ENCODE peak calls at places on chromosome 2, in ten cellular contexts. One of them, this sample, is unnamed.

GRCh38 chr2:218041302-218042165 is 27.5 kb upstream of the RUFY4 start:
- DNase-seq in pancreas: no peak
- DNase-seq in A549: no peak
- DNase-seq in GM23338: no peak
- DNase-seq in adrenal gland: no peak
- DNase-seq in fibroblast of lung: no peak
- DNase-seq in hepatocyte: no peak
- DNase-seq in CD4-positive, CD25-positive, alpha-beta regulatory T cell: no peak
- DNase-seq in naive thymus-derived CD4-positive, alpha-beta T cell: no peak
- DNase-seq in BE2C: no peak
- DNase-seq in this sample: no peak

GRCh38 chr2:126649101-126649500 is 6.9 kb upstream of the GYPC start:
- DNase-seq in fibroblast of lung: no peak
- DNase-seq in adrenal gland: no peak
- DNase-seq in hepatocyte: no peak
- DNase-seq in BE2C: no peak
- DNase-seq in A549: no peak
- DNase-seq in naive thymus-derived CD4-positive, alpha-beta T cell: no peak
- DNase-seq in CD4-positive, CD25-positive, alpha-beta regulatory T cell: no peak
- DNase-seq in GM23338: no peak
- DNase-seq in pancreas: no peak
- DNase-seq in this sample: no peak

GRCh38 chr2:118748245-118748885 is 99.1 kb downstream of the EN1 start:
- DNase-seq in GM23338: no peak
- DNase-seq in CD4-positive, CD25-positive, alpha-beta regulatory T cell: no peak
- DNase-seq in pancreas: no peak
- DNase-seq in hepatocyte: no peak
- DNase-seq in BE2C: no peak
- DNase-seq in A549: no peak
- DNase-seq in fibroblast of lung: peak; percentile 50
- DNase-seq in naive thymus-derived CD4-positive, alpha-beta T cell: no peak
- DNase-seq in adrenal gland: no peak
- DNase-seq in this sample: no peak

GRCh38 chr2:149692837-149693518 is 105.4 kb upstream of the MMADHC start:
- DNase-seq in CD4-positive, CD25-positive, alpha-beta regulatory T cell: no peak
- DNase-seq in A549: no peak
- DNase-seq in GM23338: no peak
- DNase-seq in BE2C: no peak
- DNase-seq in naive thymus-derived CD4-positive, alpha-beta T cell: no peak
- DNase-seq in pancreas: no peak
- DNase-seq in adrenal gland: no peak
- DNase-seq in fibroblast of lung: peak; percentile 8
- DNase-seq in hepatocyte: peak; percentile 19
- DNase-seq in this sample: no peak

GRCh38 chr2:239499989-239500914 is 99.4 kb upstream of the HDAC4 start:
- DNase-seq in hepatocyte: no peak
- DNase-seq in BE2C: no peak
- DNase-seq in adrenal gland: no peak
- DNase-seq in naive thymus-derived CD4-positive, alpha-beta T cell: no peak
- DNase-seq in CD4-positive, CD25-positive, alpha-beta regulatory T cell: no peak
- DNase-seq in fibroblast of lung: peak; percentile 4
- DNase-seq in GM23338: no peak
- DNase-seq in A549: no peak
- DNase-seq in pancreas: no peak
- DNase-seq in this sample: no peak

GRCh38 chr2:29228276-29228675 is 113.1 kb downstream of the CLIP4 start:
- DNase-seq in hepatocyte: no peak
- DNase-seq in BE2C: peak; percentile 88
- DNase-seq in A549: no peak
- DNase-seq in fibroblast of lung: no peak
- DNase-seq in pancreas: peak; percentile 42
- DNase-seq in naive thymus-derived CD4-positive, alpha-beta T cell: no peak
- DNase-seq in GM23338: no peak
- DNase-seq in CD4-positive, CD25-positive, alpha-beta regulatory T cell: no peak
- DNase-seq in adrenal gland: no peak
- DNase-seq in this sample: no peak

GRCh38 chr2:67880291-67880761 is 182.5 kb downstream of the C1D start:
- DNase-seq in pancreas: peak; percentile 57
- DNase-seq in CD4-positive, CD25-positive, alpha-beta regulatory T cell: no peak
- DNase-seq in fibroblast of lung: no peak
- DNase-seq in adrenal gland: no peak
- DNase-seq in BE2C: peak; percentile 39
- DNase-seq in GM23338: no peak
- DNase-seq in A549: no peak
- DNase-seq in naive thymus-derived CD4-positive, alpha-beta T cell: no peak
- DNase-seq in hepatocyte: no peak
- DNase-seq in this sample: no peak

GRCh38 chr2:237171396-237171795 is 85.7 kb downstream of the COPS8 start:
- DNase-seq in GM23338: peak; percentile 18
- DNase-seq in fibroblast of lung: peak; percentile 98
- DNase-seq in CD4-positive, CD25-positive, alpha-beta regulatory T cell: no peak
- DNase-seq in BE2C: no peak
- DNase-seq in adrenal gland: peak; percentile 55
- DNase-seq in naive thymus-derived CD4-positive, alpha-beta T cell: no peak
- DNase-seq in A549: peak; percentile 36
- DNase-seq in pancreas: no peak
- DNase-seq in hepatocyte: peak; percentile 68
- DNase-seq in this sample: no peak

GRCh38 chr2:127134235-127134634 is 27.3 kb upstream of the BIN1 start:
- DNase-seq in pancreas: no peak
- DNase-seq in naive thymus-derived CD4-positive, alpha-beta T cell: no peak
- DNase-seq in hepatocyte: no peak
- DNase-seq in BE2C: no peak
- DNase-seq in GM23338: no peak
- DNase-seq in adrenal gland: no peak
- DNase-seq in CD4-positive, CD25-positive, alpha-beta regulatory T cell: no peak
- DNase-seq in fibroblast of lung: no peak
- DNase-seq in A549: no peak
- DNase-seq in this sample: no peak

GRCh38 chr2:217113496-217113895 is 253.6 kb upstream of the TNP1 start:
- DNase-seq in pancreas: no peak
- DNase-seq in BE2C: peak; percentile 18
- DNase-seq in CD4-positive, CD25-positive, alpha-beta regulatory T cell: no peak
- DNase-seq in GM23338: no peak
- DNase-seq in naive thymus-derived CD4-positive, alpha-beta T cell: no peak
- DNase-seq in fibroblast of lung: no peak
- DNase-seq in adrenal gland: no peak
- DNase-seq in A549: no peak
- DNase-seq in hepatocyte: no peak
- DNase-seq in this sample: no peak

GRCh38 chr2:149169653-149170052 is 131.2 kb downstream of the LYPD6B start:
- DNase-seq in adrenal gland: no peak
- DNase-seq in fibroblast of lung: no peak
- DNase-seq in GM23338: no peak
- DNase-seq in pancreas: no peak
- DNase-seq in A549: no peak
- DNase-seq in hepatocyte: peak; percentile 78
- DNase-seq in naive thymus-derived CD4-positive, alpha-beta T cell: no peak
- DNase-seq in CD4-positive, CD25-positive, alpha-beta regulatory T cell: no peak
- DNase-seq in BE2C: no peak
- DNase-seq in this sample: no peak

GRCh38 chr2:15560404-15560987 is 638 bp downstream of the NBAS start:
- DNase-seq in fibroblast of lung: peak; percentile 27
- DNase-seq in adrenal gland: peak; percentile 47
- DNase-seq in hepatocyte: peak; percentile 61
- DNase-seq in naive thymus-derived CD4-positive, alpha-beta T cell: no peak
- DNase-seq in CD4-positive, CD25-positive, alpha-beta regulatory T cell: no peak
- DNase-seq in A549: peak; percentile 44
- DNase-seq in BE2C: peak; percentile 38
- DNase-seq in pancreas: peak; percentile 58
- DNase-seq in GM23338: peak; percentile 53
- DNase-seq in this sample: no peak
- H3K4me3 ChIP-seq in fibroblast of lung: peak overlapping the region; percentile 94
- H3K4me3 ChIP-seq in adrenal gland: peak overlapping the region; percentile 19
- H3K4me3 ChIP-seq in hepatocyte: peak overlapping the region; percentile 75
- H3K4me3 ChIP-seq in naive thymus-derived CD4-positive, alpha-beta T cell: peak overlapping the region; percentile 61
- H3K4me3 ChIP-seq in CD4-positive, CD25-positive, alpha-beta regulatory T cell: peak overlapping the region; percentile 95
- H3K4me3 ChIP-seq in A549: peak overlapping the region; percentile 64
- H3K4me3 ChIP-seq in BE2C: peak overlapping the region; percentile 87
- H3K4me3 ChIP-seq in pancreas: peak overlapping the region; percentile 82
- H3K4me3 ChIP-seq in GM23338: peak overlapping the region; percentile 87
- H3K4me3 ChIP-seq in this sample: peak overlapping the region; percentile 97

GRCh38 chr2:11458753-11459152 is 7.2 kb downstream of the E2F6 start:
- DNase-seq in BE2C: no peak
- DNase-seq in naive thymus-derived CD4-positive, alpha-beta T cell: no peak
- DNase-seq in hepatocyte: no peak
- DNase-seq in CD4-positive, CD25-positive, alpha-beta regulatory T cell: no peak
- DNase-seq in adrenal gland: no peak
- DNase-seq in GM23338: no peak
- DNase-seq in pancreas: no peak
- DNase-seq in A549: no peak
- DNase-seq in fibroblast of lung: no peak
- DNase-seq in this sample: no peak

GRCh38 chr2:11457935-11458334 is 8.0 kb downstream of the E2F6 start:
- DNase-seq in naive thymus-derived CD4-positive, alpha-beta T cell: no peak
- DNase-seq in GM23338: no peak
- DNase-seq in hepatocyte: peak; percentile 21
- DNase-seq in A549: no peak
- DNase-seq in CD4-positive, CD25-positive, alpha-beta regulatory T cell: no peak
- DNase-seq in adrenal gland: no peak
- DNase-seq in BE2C: no peak
- DNase-seq in fibroblast of lung: no peak
- DNase-seq in pancreas: no peak
- DNase-seq in this sample: no peak

GRCh38 chr2:11454824-11455223 is 11.1 kb downstream of the E2F6 start:
- DNase-seq in hepatocyte: no peak
- DNase-seq in GM23338: no peak
- DNase-seq in adrenal gland: no peak
- DNase-seq in naive thymus-derived CD4-positive, alpha-beta T cell: no peak
- DNase-seq in A549: no peak
- DNase-seq in fibroblast of lung: no peak
- DNase-seq in pancreas: no peak
- DNase-seq in CD4-positive, CD25-positive, alpha-beta regulatory T cell: no peak
- DNase-seq in BE2C: no peak
- DNase-seq in this sample: no peak

GRCh38 chr2:11456251-11456650 is 9.7 kb downstream of the E2F6 start:
- DNase-seq in hepatocyte: no peak
- DNase-seq in CD4-positive, CD25-positive, alpha-beta regulatory T cell: no peak
- DNase-seq in A549: no peak
- DNase-seq in GM23338: no peak
- DNase-seq in naive thymus-derived CD4-positive, alpha-beta T cell: no peak
- DNase-seq in pancreas: no peak
- DNase-seq in fibroblast of lung: no peak
- DNase-seq in BE2C: no peak
- DNase-seq in adrenal gland: no peak
- DNase-seq in this sample: no peak

GRCh38 chr2:11459816-11460215 is 6.1 kb downstream of the E2F6 start:
- DNase-seq in GM23338: no peak
- DNase-seq in A549: no peak
- DNase-seq in CD4-positive, CD25-positive, alpha-beta regulatory T cell: no peak
- DNase-seq in BE2C: no peak
- DNase-seq in pancreas: no peak
- DNase-seq in fibroblast of lung: no peak
- DNase-seq in naive thymus-derived CD4-positive, alpha-beta T cell: no peak
- DNase-seq in hepatocyte: no peak
- DNase-seq in adrenal gland: no peak
- DNase-seq in this sample: no peak
- H3K4me1 ChIP-seq in GM23338: no peaks in the 10 kb centered on the region
- H3K4me1 ChIP-seq in A549: peaks cover 29% of the 10 kb centered on the region
- H3K4me1 ChIP-seq in CD4-positive, CD25-positive, alpha-beta regulatory T cell: peaks cover 6% of the 10 kb centered on the region
- H3K4me1 ChIP-seq in BE2C: no peaks in the 10 kb centered on the region
- H3K4me1 ChIP-seq in pancreas: peaks cover 14% of the 10 kb centered on the region
- H3K4me1 ChIP-seq in fibroblast of lung: no peaks in the 10 kb centered on the region
- H3K4me1 ChIP-seq in naive thymus-derived CD4-positive, alpha-beta T cell: no peaks in the 10 kb centered on the region
- H3K4me1 ChIP-seq in hepatocyte: peaks cover 8% of the 10 kb centered on the region
- H3K4me1 ChIP-seq in adrenal gland: peaks cover 52% of the 10 kb centered on the region
- H3K4me1 ChIP-seq in this sample: peaks cover 3% of the 10 kb centered on the region

GRCh38 chr2:233355916-233356315 is 1.6 kb downstream of the DGKD start:
- DNase-seq in fibroblast of lung: no peak
- DNase-seq in hepatocyte: no peak
- DNase-seq in CD4-positive, CD25-positive, alpha-beta regulatory T cell: no peak
- DNase-seq in naive thymus-derived CD4-positive, alpha-beta T cell: no peak
- DNase-seq in A549: no peak
- DNase-seq in pancreas: no peak
- DNase-seq in BE2C: no peak
- DNase-seq in adrenal gland: no peak
- DNase-seq in GM23338: no peak
- DNase-seq in this sample: no peak
- H3K4me3 ChIP-seq in fibroblast of lung: no peak overlapping the region
- H3K4me3 ChIP-seq in hepatocyte: no peak overlapping the region
- H3K4me3 ChIP-seq in CD4-positive, CD25-positive, alpha-beta regulatory T cell: peak overlapping the region; percentile 80
- H3K4me3 ChIP-seq in naive thymus-derived CD4-positive, alpha-beta T cell: peak overlapping the region; percentile 44
- H3K4me3 ChIP-seq in A549: peak overlapping the region; percentile 74
- H3K4me3 ChIP-seq in pancreas: no peak overlapping the region
- H3K4me3 ChIP-seq in BE2C: peak overlapping the region; percentile 89
- H3K4me3 ChIP-seq in adrenal gland: no peak overlapping the region
- H3K4me3 ChIP-seq in GM23338: peak overlapping the region; percentile 85
- H3K4me3 ChIP-seq in this sample: no peak overlapping the region

GRCh38 chr2:152407806-152408205 is 72.8 kb downstream of the FMNL2 start:
- DNase-seq in GM23338: no peak
- DNase-seq in naive thymus-derived CD4-positive, alpha-beta T cell: no peak
- DNase-seq in adrenal gland: no peak
- DNase-seq in BE2C: no peak
- DNase-seq in CD4-positive, CD25-positive, alpha-beta regulatory T cell: no peak
- DNase-seq in A549: no peak
- DNase-seq in fibroblast of lung: no peak
- DNase-seq in pancreas: no peak
- DNase-seq in hepatocyte: no peak
- DNase-seq in this sample: no peak

GRCh38 chr2:152408260-152408659 is 73.3 kb downstream of the FMNL2 start:
- DNase-seq in CD4-positive, CD25-positive, alpha-beta regulatory T cell: no peak
- DNase-seq in A549: no peak
- DNase-seq in BE2C: no peak
- DNase-seq in fibroblast of lung: no peak
- DNase-seq in pancreas: no peak
- DNase-seq in GM23338: no peak
- DNase-seq in adrenal gland: no peak
- DNase-seq in hepatocyte: no peak
- DNase-seq in naive thymus-derived CD4-positive, alpha-beta T cell: no peak
- DNase-seq in this sample: no peak

GRCh38 chr2:152406119-152406835 is 71.3 kb downstream of the FMNL2 start:
- DNase-seq in pancreas: no peak
- DNase-seq in BE2C: no peak
- DNase-seq in A549: no peak
- DNase-seq in GM23338: no peak
- DNase-seq in naive thymus-derived CD4-positive, alpha-beta T cell: no peak
- DNase-seq in fibroblast of lung: no peak
- DNase-seq in adrenal gland: no peak
- DNase-seq in CD4-positive, CD25-positive, alpha-beta regulatory T cell: no peak
- DNase-seq in hepatocyte: no peak
- DNase-seq in this sample: no peak

GRCh38 chr2:152406836-152407161 is 71.8 kb downstream of the FMNL2 start:
- DNase-seq in pancreas: no peak
- DNase-seq in CD4-positive, CD25-positive, alpha-beta regulatory T cell: no peak
- DNase-seq in fibroblast of lung: no peak
- DNase-seq in adrenal gland: no peak
- DNase-seq in BE2C: no peak
- DNase-seq in naive thymus-derived CD4-positive, alpha-beta T cell: no peak
- DNase-seq in hepatocyte: no peak
- DNase-seq in GM23338: no peak
- DNase-seq in A549: no peak
- DNase-seq in this sample: no peak

DNA sequence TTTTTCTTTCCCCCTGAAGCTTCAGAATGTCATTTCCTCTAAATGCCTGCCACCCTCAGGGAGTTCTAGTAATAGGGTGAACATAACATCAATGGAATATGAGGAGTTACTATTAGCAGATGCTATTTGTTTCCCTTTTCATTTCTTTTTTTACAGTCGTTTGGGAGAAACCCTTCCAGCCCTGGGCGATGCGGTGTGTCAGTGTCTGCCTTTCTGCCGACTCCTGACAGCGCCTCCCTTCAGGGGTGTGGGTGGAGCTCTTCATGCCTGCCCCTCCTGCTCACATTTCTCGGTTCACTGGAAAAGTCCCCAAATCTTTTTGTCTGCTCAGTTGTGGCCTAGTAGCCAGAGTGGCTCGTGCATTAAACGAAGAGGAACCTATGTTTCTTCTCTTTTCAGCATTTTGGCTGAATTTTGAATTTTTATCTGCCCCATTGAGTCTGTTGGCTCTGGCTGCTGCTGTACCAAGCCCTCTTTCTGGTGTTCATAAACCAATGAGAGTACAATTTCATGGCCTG is 72.3 kb downstream of the FMNL2 start:
- DNase-seq in GM23338: peak; percentile 77
- DNase-seq in naive thymus-derived CD4-positive, alpha-beta T cell: no peak
- DNase-seq in A549: peak; percentile 65
- DNase-seq in CD4-positive, CD25-positive, alpha-beta regulatory T cell: no peak
- DNase-seq in adrenal gland: peak; percentile 65
- DNase-seq in hepatocyte: peak; percentile 70
- DNase-seq in BE2C: peak; percentile 27
- DNase-seq in pancreas: no peak
- DNase-seq in fibroblast of lung: peak; percentile 35
- DNase-seq in this sample: no peak
- H3K4me1 ChIP-seq in GM23338: peaks cover 61% of the 10 kb centered on the region
- H3K4me1 ChIP-seq in naive thymus-derived CD4-positive, alpha-beta T cell: no peaks in the 10 kb centered on the region
- H3K4me1 ChIP-seq in A549: peaks cover 85% of the 10 kb centered on the region
- H3K4me1 ChIP-seq in CD4-positive, CD25-positive, alpha-beta regulatory T cell: no peaks in the 10 kb centered on the region
- H3K4me1 ChIP-seq in adrenal gland: peaks cover 71% of the 10 kb centered on the region
- H3K4me1 ChIP-seq in hepatocyte: peaks cover 20% of the 10 kb centered on the region
- H3K4me1 ChIP-seq in BE2C: no peaks in the 10 kb centered on the region
- H3K4me1 ChIP-seq in pancreas: peaks cover 35% of the 10 kb centered on the region
- H3K4me1 ChIP-seq in fibroblast of lung: peaks cover 7% of the 10 kb centered on the region
- H3K4me1 ChIP-seq in this sample: no peaks in the 10 kb centered on the region

This sample was measured in effector memory CD4-positive, alpha-beta T cell.